ENCODE peak calls at places on chromosomes 5 and 9, in nine cellular contexts. B, J, K, R, P, D, F, A and G are unnamed samples.
A peak's percentile ranks its signal among the peaks of the same experiment; 100 is the strongest.

GRCh38 chr5:59422026-59422941 is 471.2 kb downstream of the PDE4D start:
- DNase-seq in K (no peak), A (no peak), R (no peak), F (no peak), J (peak; percentile 8), B (no peak), D (no peak), P (no peak), G (no peak)

GRCh38 chr5:33379757-33380156 is 61.0 kb upstream of the TARS1 start:
- DNase-seq in R (no peak), D (no peak), P (no peak), B (no peak), A (no peak), K (peak; percentile 20), J (peak; percentile 44), F (no peak), G (peak; percentile 35)

GRCh38 chr9:38227656-38228055 is 158.6 kb upstream of the SHB start:
- DNase-seq in A (no peak), D (no peak), B (no peak), F (no peak), R (no peak), P (no peak), J (peak; percentile 45), K (peak; percentile 10), G (no peak)

GRCh38 chr9:112921549-112921948 is 30.9 kb upstream of the SLC46A2 start:
- DNase-seq in A (no peak), J (peak; percentile 78), P (no peak), R (no peak), K (peak; percentile 77), D (no peak), F (peak; percentile 9), B (no peak), G (peak; percentile 48)

GRCh38 chr5:176899296-176899891 is at the start of gene HK3:
- DNase-seq in R (no peak), A (no peak), F (no peak), D (no peak), J (no peak), P (no peak), B (no peak), K (peak; percentile 32), G (no peak)

GRCh38 chr5:134151723-134152122 is 25.0 kb downstream of the SKP1 start:
- DNase-seq in K (no peak), J (peak; percentile 45), F (no peak), D (no peak), B (no peak), R (no peak), A (no peak), P (no peak), G (no peak)

GRCh38 chr9:9133526-9133925 is 1333.9 kb upstream of the DMAC1 start:
- DNase-seq in R (no peak), F (no peak), K (peak; percentile 94), D (no peak), B (no peak), A (no peak), J (no peak), P (no peak), G (no peak)

GRCh38 chr9:89498845-89499480 is 1.1 kb upstream of the SEMA4D start:
- DNase-seq in P (no peak), B (no peak), K (no peak), A (no peak), F (no peak), D (no peak), R (no peak), J (no peak), G (no peak)

GRCh38 chr5:112649882-112650281 is 87.8 kb upstream of the APC start:
- DNase-seq in K (no peak), A (no peak), B (no peak), J (no peak), R (no peak), F (no peak), P (no peak), D (no peak), G (no peak)

GRCh38 chr5:34914671-34915138 is 599 bp downstream of the RAD1 start:
- DNase-seq in K (peak; percentile 10), J (peak; percentile 54), B (peak; percentile 35), A (no peak), R (no peak), F (no peak), P (no peak), D (no peak), G (no peak)

GRCh38 chr5:133149333-133149732 is 97.5 kb downstream of the HSPA4 start:
- DNase-seq in K (no peak), F (peak; percentile 37), J (no peak), A (no peak), P (no peak), B (no peak), R (no peak), D (no peak), G (peak; percentile 50)

GRCh38 chr5:79011219-79011836 is 26.2 kb upstream of the ARSB start:
- DNase-seq in R (no peak), P (no peak), J (peak; percentile 73), A (no peak), K (no peak), F (no peak), B (no peak), D (no peak), G (no peak)

GRCh38 chr5:90528704-90529233 is 615 bp downstream of the LYSMD3 start:
- DNase-seq in P (no peak), J (peak; percentile 61), R (peak; percentile 26), B (no peak), A (no peak), F (no peak), K (peak; percentile 64), D (no peak), G (no peak)

GRCh38 chr9:128790536-128790935 is 3.5 kb downstream of the TBC1D13 start:
- DNase-seq in A (no peak), D (no peak), F (no peak), R (no peak), J (no peak), K (no peak), B (no peak), P (no peak), G (no peak)

GRCh38 chr9:125932012-125932411 is 184.8 kb downstream of the PBX3 start:
- DNase-seq in F (no peak), B (peak; percentile 21), D (no peak), A (no peak), P (peak; percentile 30), R (no peak), K (peak; percentile 92), J (peak; percentile 99), G (no peak)

GRCh38 chr5:74123928-74124327 is 497.9 kb downstream of the ARHGEF28 start:
- DNase-seq in P (no peak), B (no peak), D (no peak), J (peak; percentile 12), R (no peak), K (no peak), F (peak; percentile 43), A (no peak), G (no peak)

GRCh38 chr5:116532762-116533525 is 41.7 kb downstream of the SEMA6A start:
- DNase-seq in J (no peak), K (no peak), P (no peak), B (no peak), A (no peak), F (peak; percentile 75), D (no peak), R (no peak), G (no peak)

GRCh38 chr5:116371431-116371830 is 203.2 kb downstream of the SEMA6A start:
- DNase-seq in A (no peak), B (no peak), K (no peak), P (no peak), J (no peak), F (no peak), R (no peak), D (no peak), G (no peak)

GRCh38 chr5:59793000-59793399 is 100.5 kb downstream of the PDE4D start:
- DNase-seq in D (no peak), F (no peak), K (no peak), B (peak; percentile 66), P (peak; percentile 70), J (peak; percentile 95), R (no peak), A (no peak), G (no peak)

GRCh38 chr9:91359734-91360470 is 1.8 kb downstream of the AUH start:
- DNase-seq in R (no peak), D (no peak), F (no peak), K (no peak), J (peak; percentile 78), P (no peak), A (no peak), B (no peak), G (no peak)

GRCh38 chr9:6562194-6562593 is 83.3 kb downstream of the GLDC start:
- DNase-seq in K (no peak), R (no peak), B (no peak), P (no peak), D (no peak), A (no peak), J (no peak), F (no peak), G (no peak)

GRCh38 chr9:79663878-79664277 is 92.1 kb downstream of the TLE4 start:
- DNase-seq in R (no peak), F (no peak), J (peak; percentile 52), D (no peak), A (no peak), P (no peak), K (no peak), B (no peak), G (peak; percentile 81)

GRCh38 chr5:65555266-65555665 is 7.7 kb downstream of the CENPK start:
- DNase-seq in K (no peak), J (peak; percentile 10), R (no peak), B (no peak), F (no peak), D (no peak), P (no peak), A (no peak), G (no peak)

GRCh38 chr5:39106332-39106731 is 32.1 kb upstream of the RICTOR start:
- DNase-seq in B (no peak), J (peak; percentile 60), R (no peak), A (no peak), F (no peak), K (no peak), P (no peak), D (no peak), G (no peak)

GRCh38 chr9:127816362-127816725 is 13.7 kb downstream of the FPGS start:
- DNase-seq in R (no peak), J (no peak), F (no peak), K (no peak), P (no peak), D (no peak), B (no peak), A (no peak), G (no peak)

GRCh38 chr5:178298283-178298807 is 65.7 kb upstream of the PHYKPL start:
- DNase-seq in J (no peak), R (no peak), B (no peak), D (no peak), F (no peak), A (no peak), P (no peak), K (no peak), G (no peak)

GRCh38 chr5:4647056-4647455 is 493.1 kb upstream of the ADAMTS16 start:
- DNase-seq in R (no peak), P (no peak), K (no peak), F (no peak), J (no peak), A (no peak), D (no peak), B (no peak), G (no peak)

GRCh38 chr5:152819891-152820290 is 414.8 kb upstream of the NMUR2 start:
- DNase-seq in P (no peak), F (no peak), A (no peak), D (no peak), K (no peak), B (no peak), R (no peak), J (no peak), G (no peak)

GRCh38 chr9:16811987-16812685 is 58.3 kb downstream of the BNC2 start:
- DNase-seq in B (no peak), P (no peak), F (peak; percentile 24), R (no peak), J (no peak), D (no peak), A (no peak), K (no peak), G (no peak)

GRCh38 chr5:179802950-179803562 is 3.6 kb downstream of the MGAT4B start:
- DNase-seq in J (no peak), P (no peak), K (no peak), F (peak; percentile 92), B (no peak), R (no peak), D (no peak), A (no peak), G (no peak)

GRCh38 chr9:111348821-111349271 is 18.8 kb upstream of the OR2K2 start:
- DNase-seq in A (no peak), B (no peak), J (no peak), R (no peak), P (no peak), F (no peak), D (no peak), K (no peak), G (no peak)